ENCODE peak calls at places on chromosome 10, in six cellular contexts. R, U, Z, B, V and T are unnamed samples.

GRCh38 chr10:133213641-133214467 is 16.2 kb upstream of the UTF1 start:
- DNase-seq in R (no peak), U (no peak), Z (no peak), B (no peak), V (no peak), T (no peak)

GRCh38 chr10:123147635-123148413 is at the start of gene HMX2:
- DNase-seq in R (no peak), U (no peak), Z (no peak), B (no peak), V (peak; percentile 47), T (no peak)

GRCh38 chr10:133327651-133328357 is 8.9 kb downstream of the CALY start:
- DNase-seq in R (no peak), U (no peak), Z (no peak), B (no peak), V (no peak), T (no peak)

GRCh38 chr10:21285742-21286311 is 239.7 kb downstream of the SKIDA1 start:
- DNase-seq in R (no peak), U (no peak), Z (no peak), B (no peak), V (no peak), T (no peak)

GRCh38 chr10:87656431-87657072 is 3.1 kb upstream of the PAPSS2 start:
- DNase-seq in R (peak; percentile 24), U (peak; percentile 57), Z (no peak), B (peak; percentile 53), V (peak; percentile 48), T (no peak)

GRCh38 chr10:59709472-59710125 is at the start of gene SLC16A9:
- DNase-seq in R (no peak), U (peak; percentile 70), Z (peak; percentile 30), B (no peak), V (peak; percentile 70), T (peak; percentile 65)

GRCh38 chr10:69240455-69240854 is 20.3 kb downstream of the HKDC1 start:
- DNase-seq in R (no peak), U (no peak), Z (no peak), B (no peak), V (no peak), T (no peak)

GRCh38 chr10:44993226-44993921 is 7.3 kb upstream of the ZNF22 start:
- DNase-seq in R (no peak), U (no peak), Z (no peak), B (no peak), V (no peak), T (no peak)

GRCh38 chr10:72086466-72087391 is 1.6 kb downstream of the SPOCK2 start:
- DNase-seq in R (no peak), U (no peak), Z (no peak), B (peak; percentile 69), V (peak; percentile 93), T (no peak)

GRCh38 chr10:46516660-46517416 is 39.6 kb downstream of the GPRIN2 start:
- DNase-seq in R (peak; percentile 64), U (peak; percentile 55), Z (no peak), B (no peak), V (no peak), T (peak; percentile 73)

GRCh38 chr10:47457826-47458225 is 26.1 kb downstream of the ANXA8 start:
- DNase-seq in R (no peak), U (no peak), Z (no peak), B (no peak), V (no peak), T (no peak)

GRCh38 chr10:35331894-35332640 is 4.2 kb upstream of the CCNY start:
- DNase-seq in R (peak; percentile 81), U (peak; percentile 97), Z (no peak), B (no peak), V (no peak), T (peak; percentile 71)